ENCODE peak calls at places on chromosomes 6 and 20, in four cellular contexts. O is HepG2, Z is GM12878, V is SK-N-SH. K is an unnamed sample.

GRCh38 chr6:138977646-138978167 is 10.3 kb downstream of the REPS1 start:
- DNase-seq in O (no peak), Z (no peak), V (no peak), K (no peak)

GRCh38 chr20:36064661-36065426 is 89.7 kb upstream of the EPB41L1 start:
- DNase-seq in O (peak), Z (peak), V (peak), K (peak)

GRCh38 chr20:34705383-34706021 is 1.4 kb downstream of the TP53INP2 start:
- DNase-seq in O (peak), Z (no peak), V (no peak), K (no peak)

GRCh38 chr20:53021934-53022333 is 49.8 kb downstream of the TSHZ2 start:
- DNase-seq in O (no peak), Z (no peak), V (no peak), K (no peak)

GRCh38 chr20:52303281-52303950 is 111.8 kb upstream of the ZFP64 start:
- DNase-seq in O (no peak), Z (no peak), V (no peak), K (no peak)

GRCh38 chr20:2373098-2373497 is 7.6 kb upstream of the TGM6 start:
- DNase-seq in O (no peak), Z (no peak), V (no peak), K (no peak)

GRCh38 chr6:108945686-108946158 is 97.5 kb downstream of the ARMC2 start:
- DNase-seq in O (no peak), Z (no peak), V (no peak), K (no peak)

GRCh38 chr20:36097751-36098151 is 56.8 kb upstream of the EPB41L1 start:
- DNase-seq in O (no peak), Z (no peak), V (no peak), K (peak)

GRCh38 chr6:85675030-85675819 is 32.5 kb upstream of the SYNCRIP start:
- DNase-seq in O (no peak), Z (no peak), V (no peak), K (no peak)

GRCh38 chr6:28814032-28814976 is 109.5 kb downstream of the TRIM27 start:
- DNase-seq in O (no peak), Z (no peak), V (no peak), K (no peak)

GRCh38 chr6:16828058-16828457 is 66.8 kb upstream of the ATXN1 start:
- DNase-seq in O (no peak), Z (no peak), V (no peak), K (no peak)

GRCh38 chr6:156988276-156989158 is 211.3 kb downstream of the ARID1B start:
- DNase-seq in O (peak), Z (peak), V (peak), K (no peak)

GRCh38 chr6:137332637-137333228 is 113.5 kb upstream of the IFNGR1 start:
- DNase-seq in O (no peak), Z (no peak), V (no peak), K (no peak)

GRCh38 chr20:47336013-47336754 is 20.3 kb downstream of the ZMYND8 start:
- DNase-seq in O (no peak), Z (no peak), V (no peak), K (no peak)

GRCh38 chr6:4355241-4355640 is 219.9 kb upstream of the ECI2 start:
- DNase-seq in O (no peak), Z (no peak), V (no peak), K (no peak)

GRCh38 chr6:25022140-25022553 is 86.4 kb upstream of the RIPOR2 start:
- DNase-seq in O (no peak), Z (no peak), V (no peak), K (no peak)

GRCh38 chr6:134253681-134254080 is 64.2 kb downstream of the SGK1 start:
- DNase-seq in O (peak), Z (no peak), V (peak), K (no peak)

GRCh38 chr6:41577865-41578713 is 31.9 kb downstream of the FOXP4 start:
- DNase-seq in O (peak), Z (no peak), V (peak), K (no peak)

GRCh38 chr6:131787079-131787478 is 20.7 kb upstream of the ENPP1 start:
- DNase-seq in O (peak), Z (no peak), V (no peak), K (no peak)

GRCh38 chr20:44734938-44735337 is 10.7 kb upstream of the KCNK15 start:
- DNase-seq in O (no peak), Z (no peak), V (no peak), K (no peak)

GRCh38 chr6:158649289-158650143 is at the start of gene SYTL3:
- DNase-seq in O (no peak), Z (peak), V (no peak), K (no peak)

GRCh38 chr6:53811082-53811481 is 16.3 kb downstream of the LRRC1 start:
- DNase-seq in O (peak), Z (peak), V (no peak), K (no peak)

GRCh38 chr20:38170914-38171300 is 5.8 kb upstream of the TGM2 start:
- DNase-seq in O (no peak), Z (no peak), V (no peak), K (no peak)

GRCh38 chr6:155212616-155213380 is 51.0 kb upstream of the CLDN20 start:
- DNase-seq in O (no peak), Z (no peak), V (no peak), K (no peak)

GRCh38 chr6:81890846-81891245 is 138.4 kb upstream of the TENT5A start:
- DNase-seq in O (no peak), Z (no peak), V (no peak), K (no peak)

GRCh38 chr6:168025831-168026325 is 28.4 kb downstream of the KIF25 start:
- DNase-seq in O (no peak), Z (no peak), V (no peak), K (no peak)

GRCh38 chr20:2619961-2620595 is 32.4 kb upstream of the NOP56 start:
- DNase-seq in O (peak), Z (no peak), V (no peak), K (no peak)

GRCh38 chr6:82015526-82015925 is 232.0 kb downstream of the IBTK start:
- DNase-seq in O (peak), Z (no peak), V (no peak), K (no peak)

GRCh38 chr6:32128751-32129296 is 778 bp upstream of the ATF6B start:
- DNase-seq in O (no peak), Z (no peak), V (no peak), K (no peak)

GRCh38 chr6:147321260-147321659 is 117.0 kb downstream of the STXBP5 start:
- DNase-seq in O (peak), Z (no peak), V (no peak), K (no peak)

DNA sequence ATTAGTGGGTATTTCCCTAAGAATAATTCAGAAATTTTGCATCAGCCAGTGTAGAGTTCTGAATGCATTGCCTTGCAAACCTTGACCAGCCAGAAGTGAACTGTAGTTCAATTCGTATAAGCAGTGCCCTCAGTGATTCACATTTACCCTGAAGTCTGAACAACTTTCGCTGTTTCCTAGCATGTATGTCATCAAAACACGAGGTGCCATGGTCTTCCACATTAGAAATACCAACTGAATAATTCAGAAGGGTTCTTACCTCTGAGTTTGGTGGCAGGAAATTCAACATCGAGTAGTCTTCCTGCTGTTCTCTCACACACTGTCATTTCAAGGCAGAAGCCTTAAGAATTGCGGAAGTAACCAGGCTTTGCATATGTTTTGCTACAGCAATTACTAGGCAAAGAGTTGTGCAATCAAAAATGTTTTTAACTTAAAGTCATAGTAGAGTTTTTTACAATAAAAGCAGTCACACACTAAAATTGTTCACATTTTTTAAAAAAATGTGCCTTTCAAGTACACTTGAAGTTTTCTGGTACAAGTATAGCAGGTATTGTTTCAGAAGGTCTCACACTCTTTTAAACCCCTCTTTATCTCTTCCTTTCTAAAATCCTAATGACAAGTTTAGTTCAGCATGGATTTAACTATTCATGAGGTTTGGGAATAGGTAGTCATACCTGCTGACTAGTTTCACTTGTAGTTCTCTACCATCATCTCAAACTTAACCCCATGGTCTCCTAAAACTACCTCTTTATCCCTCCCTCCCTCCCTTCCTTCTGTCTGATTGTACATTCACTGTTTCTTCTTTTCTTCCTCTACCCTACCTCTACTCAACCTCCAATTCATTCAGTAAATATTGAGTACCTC is 118.3 kb downstream of the STXBP5 start:
- DNase-seq in O (no peak), Z (peak), V (no peak), K (no peak)
- TF ChIP-seq TCF12 in O (no peak), Z (no peak), V (no peak), K (no peak)

GRCh38 chr6:129749749-129750120 is 39.8 kb upstream of the ARHGAP18 start:
- DNase-seq in O (no peak), Z (peak), V (no peak), K (no peak)

GRCh38 chr6:129747588-129748112 is 37.7 kb upstream of the ARHGAP18 start:
- DNase-seq in O (no peak), Z (no peak), V (no peak), K (no peak)

GRCh38 chr6:129748901-129749748 is 39.1 kb upstream of the ARHGAP18 start:
- DNase-seq in O (no peak), Z (no peak), V (no peak), K (no peak)

GRCh38 chr6:129748212-129748900 is 38.4 kb upstream of the ARHGAP18 start:
- DNase-seq in O (peak), Z (peak), V (no peak), K (no peak)

GRCh38 chr6:129750390-129750789 is 40.4 kb upstream of the ARHGAP18 start:
- DNase-seq in O (no peak), Z (no peak), V (no peak), K (no peak)
- H3K4me3 ChIP-seq in O (no peak), Z (no peak), V (no peak), K (no peak)

GRCh38 chr20:63747622-63748355 is 8.2 kb downstream of the SLC2A4RG start:
- DNase-seq in O (no peak), Z (no peak), V (peak), K (no peak)
- TF ChIP-seq TCF12 in O (no peak), Z (no peak), V (no peak), K (no peak)

GRCh38 chr20:62338294-62338620 is 28.9 kb downstream of the LAMA5 start:
- DNase-seq in O (no peak), Z (no peak), V (no peak), K (no peak)
- H3K4me3 ChIP-seq in O (no peak), Z (peak), V (no peak), K (no peak)

GRCh38 chr20:20712004-20712473 is 405 bp downstream of the RALGAPA2 start:
- DNase-seq in O (peak), Z (no peak), V (no peak), K (no peak)
- TF ChIP-seq TCF12 in O (peak), Z (no peak), V (no peak), K (no peak)

K was measured in H1.